ENCODE peak calls at places on chromosome 19, in ten cellular contexts. O, S, L, I, K, P, D, Z, Q and X are unnamed samples.

GRCh38 chr19:29285878-29286277 is 72.9 kb upstream of the UQCRFS1 start:
- DNase-seq in O (no peak), S (no peak), L (no peak), I (no peak), K (no peak), P (no peak), D (no peak), Z (peak; percentile 69), Q (no peak), X (no peak)

GRCh38 chr19:5154129-5154798 is 185.4 kb downstream of the KDM4B start:
- DNase-seq in O (no peak), S (no peak), L (peak; percentile 26), I (peak; percentile 11), K (peak; percentile 70), P (peak; percentile 47), D (no peak), Z (peak; percentile 91), Q (peak; percentile 52), X (no peak)

GRCh38 chr19:15378529-15379082 is 981 bp downstream of the AKAP8 start:
- DNase-seq in O (peak; percentile 41), S (no peak), L (no peak), I (no peak), K (peak; percentile 63), P (peak; percentile 58), D (peak; percentile 50), Z (no peak), Q (peak; percentile 59), X (peak; percentile 62)

GRCh38 chr19:53876651-53877224 is 5.3 kb upstream of the PRKCG start:
- DNase-seq in O (no peak), S (no peak), L (no peak), I (no peak), K (no peak), P (no peak), D (no peak), Z (no peak), Q (no peak), X (no peak)

GRCh38 chr19:30369833-30370232 is 2.4 kb upstream of the ZNF536 start:
- DNase-seq in O (no peak), S (no peak), L (no peak), I (no peak), K (no peak), P (no peak), D (no peak), Z (no peak), Q (no peak), X (no peak)

GRCh38 chr19:49415102-49415809 is 8.0 kb downstream of the PTH2 start:
- DNase-seq in O (no peak), S (no peak), L (no peak), I (no peak), K (no peak), P (no peak), D (no peak), Z (no peak), Q (no peak), X (no peak)

GRCh38 chr19:43908659-43909058 is 26.4 kb downstream of the ZNF45 start:
- DNase-seq in O (no peak), S (no peak), L (no peak), I (no peak), K (no peak), P (no peak), D (no peak), Z (no peak), Q (no peak), X (no peak)

GRCh38 chr19:8192227-8192820 is 16.8 kb upstream of the CERS4 start:
- DNase-seq in O (no peak), S (no peak), L (no peak), I (no peak), K (no peak), P (no peak), D (no peak), Z (no peak), Q (no peak), X (no peak)

GRCh38 chr19:3549816-3550215 is 7.6 kb downstream of the MFSD12 start:
- DNase-seq in O (no peak), S (no peak), L (no peak), I (no peak), K (no peak), P (no peak), D (no peak), Z (no peak), Q (no peak), X (no peak)

GRCh38 chr19:16131648-16132047 is 11.8 kb upstream of the HSH2D start:
- DNase-seq in O (no peak), S (no peak), L (no peak), I (no peak), K (no peak), P (no peak), D (no peak), Z (no peak), Q (no peak), X (no peak)

GRCh38 chr19:5057860-5058259 is 88.9 kb downstream of the KDM4B start:
- DNase-seq in O (no peak), S (no peak), L (no peak), I (no peak), K (peak; percentile 62), P (no peak), D (no peak), Z (no peak), Q (no peak), X (peak; percentile 61)

GRCh38 chr19:13396256-13397080 is 109.8 kb downstream of the CACNA1A start:
- DNase-seq in O (peak; percentile 70), S (no peak), L (no peak), I (no peak), K (no peak), P (peak; percentile 36), D (peak; percentile 15), Z (peak; percentile 78), Q (no peak), X (peak; percentile 42)

DNA sequence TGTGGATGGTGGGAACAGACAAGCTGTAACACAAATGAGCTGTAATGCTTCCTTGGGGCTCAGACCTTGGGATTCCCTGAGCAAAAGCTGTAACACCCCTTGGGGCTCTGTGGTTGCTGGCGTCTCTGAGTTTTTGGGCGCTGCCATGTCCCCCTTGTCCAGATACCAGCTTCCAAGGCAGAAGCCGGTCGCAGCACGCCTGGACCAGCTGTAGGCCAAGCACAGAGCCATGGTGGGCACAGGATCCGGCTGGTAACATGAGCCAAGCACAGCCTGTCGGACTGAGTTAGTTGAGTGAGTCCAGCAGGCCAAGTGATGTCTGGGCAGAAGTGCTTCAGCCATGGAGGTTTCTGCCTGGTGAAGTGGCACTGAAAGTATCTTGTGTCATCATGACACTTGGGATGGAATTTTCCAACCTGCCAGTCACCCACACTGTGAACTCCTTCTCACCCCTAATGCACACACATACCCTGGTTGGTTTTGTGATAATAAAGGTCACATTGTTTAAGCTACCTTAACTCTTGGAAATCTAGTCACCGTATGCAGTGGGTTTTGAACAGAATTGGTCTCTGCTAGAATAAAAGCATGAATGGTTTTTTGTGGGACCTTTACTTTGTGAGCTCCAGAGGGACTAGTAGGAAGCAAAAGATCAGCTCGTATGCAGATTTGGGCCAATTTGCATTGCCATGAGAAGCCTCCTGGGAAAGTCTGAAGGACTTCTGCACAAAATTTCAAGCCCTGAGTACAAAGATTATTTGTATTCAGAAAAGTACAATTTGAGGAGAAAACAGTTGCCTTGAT is 7.0 kb upstream of the ZNF17 start:
- DNase-seq in O (no peak), S (no peak), L (no peak), I (no peak), K (no peak), P (no peak), D (no peak), Z (no peak), Q (no peak), X (no peak)
- TF ChIP-seq POLR2A in O (no peak), S (no peak), L (no peak), I (no peak), K (no peak), P (no peak), D (no peak), Z (no peak), Q (no peak), X (no peak)

GRCh38 chr19:18468930-18469244 is 31.0 kb upstream of the ISYNA1 start:
- DNase-seq in O (no peak), S (no peak), L (no peak), I (no peak), K (no peak), P (no peak), D (no peak), Z (no peak), Q (no peak), X (no peak)

GRCh38 chr19:18470153-18470552 is 32.2 kb upstream of the ISYNA1 start:
- DNase-seq in O (no peak), S (no peak), L (no peak), I (no peak), K (peak; percentile 48), P (no peak), D (no peak), Z (peak; percentile 85), Q (no peak), X (no peak)

GRCh38 chr19:18469245-18470107 is 31.5 kb upstream of the ISYNA1 start:
- DNase-seq in O (peak; percentile 66), S (no peak), L (peak; percentile 65), I (peak; percentile 66), K (peak; percentile 77), P (peak; percentile 61), D (no peak), Z (peak; percentile 95), Q (peak; percentile 72), X (peak; percentile 53)

GRCh38 chr19:18467978-18468377 is 30.0 kb upstream of the ISYNA1 start:
- DNase-seq in O (no peak), S (no peak), L (no peak), I (no peak), K (no peak), P (no peak), D (no peak), Z (no peak), Q (no peak), X (no peak)

DNA sequence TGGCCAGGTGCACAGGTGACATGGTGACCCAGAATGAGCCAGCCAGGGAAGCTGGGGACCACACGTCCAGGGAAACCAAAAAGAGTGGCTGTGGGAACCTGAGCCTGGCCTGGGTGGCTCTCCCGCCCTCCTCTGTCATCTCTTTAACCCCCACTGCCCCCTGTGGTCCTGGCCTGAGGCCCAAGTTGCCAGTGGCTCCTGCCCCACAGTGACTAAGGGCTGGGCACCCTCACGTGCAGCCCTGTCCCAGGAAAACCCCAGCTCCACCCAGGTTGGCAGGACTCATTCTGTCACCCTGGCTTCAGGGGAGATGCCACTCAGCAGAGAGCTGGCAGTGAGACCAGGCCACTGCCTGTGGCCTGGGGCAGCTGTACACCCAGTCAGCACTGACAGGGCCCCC is 30.6 kb upstream of the ISYNA1 start:
- DNase-seq in O (no peak), S (no peak), L (no peak), I (no peak), K (no peak), P (no peak), D (no peak), Z (no peak), Q (no peak), X (peak; percentile 63)
- TF ChIP-seq POLR2A in O (no peak), S (no peak), L (no peak), I (no peak), K (no peak), P (no peak), D (no peak), Z (no peak), Q (no peak), X (no peak)

GRCh38 chr19:58002384-58003152 is at the start of gene ZNF606:
- DNase-seq in O (peak; percentile 84), S (peak; percentile 83), L (peak; percentile 79), I (peak; percentile 91), K (peak; percentile 93), P (peak; percentile 85), D (peak; percentile 80), Z (peak; percentile 87), Q (peak; percentile 89), X (peak; percentile 90)
- TF ChIP-seq POLR2A in O (peak; percentile 51), S (peak; percentile 71), L (peak; percentile 55), I (peak; percentile 83), K (peak; percentile 77), P (peak; percentile 58), D (no peak), Z (peak; percentile 77), Q (no peak), X (peak; percentile 80)

GRCh38 chr19:55116232-55117062 is 990 bp downstream of the PPP1R12C start:
- DNase-seq in O (peak; percentile 66), S (no peak), L (peak; percentile 73), I (peak; percentile 81), K (peak; percentile 63), P (peak; percentile 67), D (peak; percentile 69), Z (peak; percentile 59), Q (peak; percentile 43), X (peak; percentile 82)
- TF ChIP-seq POLR2A in O (no peak), S (no peak), L (peak; percentile 44), I (no peak), K (no peak), P (no peak), D (no peak), Z (no peak), Q (no peak), X (peak; percentile 28)